ENCODE peak calls at places on chromosomes 4 and X, in five cellular contexts. U, B, C, R and J are unnamed samples.

GRCh38 chr4:186149872-186150271 is 41.5 kb upstream of the CYP4V2 start:
- DNase-seq in U (no peak), B (peak), C (no peak), R (no peak), J (no peak)

GRCh38 chrX:54920610-54921426 is at the start of gene TRO:
- DNase-seq in U (no peak), B (no peak), C (no peak), R (peak), J (no peak)

GRCh38 chr4:24495388-24495787 is 89.0 kb downstream of the DHX15 start:
- DNase-seq in U (no peak), B (no peak), C (no peak), R (no peak), J (no peak)

GRCh38 chrX:8815460-8816065 is 14.4 kb upstream of the FAM9A start:
- DNase-seq in U (peak), B (peak), C (no peak), R (peak), J (peak)

GRCh38 chr4:143025111-143025704 is 159.5 kb upstream of the USP38 start:
- DNase-seq in U (peak), B (peak), C (peak), R (peak), J (peak)

GRCh38 chr4:145957307-145957706 is 18.7 kb upstream of the ZNF827 start:
- DNase-seq in U (no peak), B (no peak), C (no peak), R (no peak), J (no peak)

GRCh38 chr4:161653697-161654096 is 510.1 kb downstream of the FSTL5 start:
- DNase-seq in U (no peak), B (no peak), C (no peak), R (no peak), J (no peak)

GRCh38 chr4:11009281-11009680 is 324.7 kb upstream of the CLNK start:
- DNase-seq in U (no peak), B (no peak), C (no peak), R (no peak), J (no peak)

GRCh38 chrX:15866141-15866540 is 11.5 kb upstream of the AP1S2 start:
- DNase-seq in U (no peak), B (no peak), C (no peak), R (no peak), J (no peak)

GRCh38 chrX:13373807-13374187 is 53.9 kb upstream of the ATXN3L start:
- DNase-seq in U (peak), B (no peak), C (peak), R (peak), J (peak)

GRCh38 chrX:72569786-72570185 is 2.9 kb downstream of the HDAC8 start:
- DNase-seq in U (peak), B (peak), C (peak), R (peak), J (peak)

GRCh38 chr4:76830612-76831474 is 67.1 kb downstream of the SOWAHB start:
- DNase-seq in U (peak), B (peak), C (peak), R (peak), J (peak)

GRCh38 chr4:144589512-144589911 is 56.4 kb upstream of the HHIP start:
- DNase-seq in U (no peak), B (no peak), C (no peak), R (no peak), J (no peak)

GRCh38 chr4:185863946-185864345 is 52.0 kb upstream of the SORBS2 start:
- DNase-seq in U (no peak), B (no peak), C (no peak), R (no peak), J (no peak)

GRCh38 chr4:1683371-1683902 is 676 bp downstream of the FAM53A start:
- DNase-seq in U (peak), B (peak), C (peak), R (peak), J (peak)

GRCh38 chr4:127586922-127587571 is 45.7 kb upstream of the INTU start:
- DNase-seq in U (peak), B (peak), C (peak), R (peak), J (peak)

GRCh38 chr4:78591404-78591803 is 39.8 kb downstream of the ANXA3 start:
- DNase-seq in U (no peak), B (no peak), C (no peak), R (no peak), J (no peak)

GRCh38 chr4:144572660-144573059 is 73.3 kb upstream of the HHIP start:
- DNase-seq in U (no peak), B (no peak), C (no peak), R (no peak), J (no peak)

GRCh38 chr4:111475001-111475400 is 670.3 kb upstream of the FAM241A start:
- DNase-seq in U (no peak), B (peak), C (peak), R (peak), J (no peak)

GRCh38 chrX:135484636-135485289 is 35.7 kb upstream of the INTS6L start:
- DNase-seq in U (peak), B (peak), C (peak), R (peak), J (peak)

GRCh38 chr4:167622481-167623240 is 388.4 kb upstream of the SPOCK3 start:
- DNase-seq in U (peak), B (peak), C (no peak), R (peak), J (peak)

GRCh38 chrX:69320116-69320515 is 154.9 kb upstream of the PJA1 start:
- DNase-seq in U (no peak), B (no peak), C (no peak), R (no peak), J (no peak)

GRCh38 chrX:35561985-35562384 is 236.2 kb upstream of the MAGEB16 start:
- DNase-seq in U (no peak), B (peak), C (no peak), R (no peak), J (no peak)

GRCh38 chr4:113684534-113685091 is 76.9 kb downstream of the CAMK2D start:
- DNase-seq in U (peak), B (peak), C (no peak), R (peak), J (peak)

GRCh38 chr4:119735136-119735770 is 106.6 kb upstream of the PDE5A start:
- DNase-seq in U (peak), B (peak), C (peak), R (peak), J (peak)

GRCh38 chr4:2400841-2401609 is 17.4 kb downstream of the ZFYVE28 start:
- DNase-seq in U (no peak), B (no peak), C (no peak), R (no peak), J (no peak)

GRCh38 chr4:102758241-102758871 is 2.4 kb downstream of the MANBA start:
- DNase-seq in U (no peak), B (peak), C (no peak), R (no peak), J (no peak)

GRCh38 chrX:13703135-13703534 is 14.2 kb downstream of the RAB9A start:
- DNase-seq in U (no peak), B (no peak), C (no peak), R (no peak), J (no peak)

GRCh38 chr4:33400504-33400903 is 2680.3 kb downstream of the PCDH7 start:
- DNase-seq in U (no peak), B (no peak), C (no peak), R (no peak), J (no peak)

GRCh38 chr4:131534944-131535640 is 1614.0 kb upstream of the PCDH10 start:
- DNase-seq in U (no peak), B (no peak), C (no peak), R (no peak), J (no peak)

GRCh38 chrX:75276666-75277065 is 2.8 kb downstream of the UPRT start:
- DNase-seq in U (no peak), B (no peak), C (no peak), R (no peak), J (no peak)

GRCh38 chr4:2800691-2801596 is 8.1 kb downstream of the SH3BP2 start:
- DNase-seq in U (peak), B (no peak), C (no peak), R (peak), J (peak)

GRCh38 chr4:153533387-153533786 is 67.2 kb downstream of the TMEM131L start:
- DNase-seq in U (no peak), B (no peak), C (no peak), R (no peak), J (no peak)

GRCh38 chr4:153530284-153530995 is 64.3 kb downstream of the TMEM131L start:
- DNase-seq in U (no peak), B (no peak), C (no peak), R (no peak), J (no peak)

GRCh38 chr4:153532227-153532626 is 66.1 kb downstream of the TMEM131L start:
- DNase-seq in U (no peak), B (no peak), C (no peak), R (no peak), J (no peak)

GRCh38 chr4:153530996-153531375 is 64.8 kb downstream of the TMEM131L start:
- DNase-seq in U (no peak), B (no peak), C (no peak), R (no peak), J (no peak)

GRCh38 chr4:153532636-153533035 is 66.5 kb downstream of the TMEM131L start:
- DNase-seq in U (no peak), B (no peak), C (no peak), R (no peak), J (no peak)
- TF ChIP-seq CTCF in U (no peak), B (no peak), C (no peak), R (no peak), J (no peak)

DNA sequence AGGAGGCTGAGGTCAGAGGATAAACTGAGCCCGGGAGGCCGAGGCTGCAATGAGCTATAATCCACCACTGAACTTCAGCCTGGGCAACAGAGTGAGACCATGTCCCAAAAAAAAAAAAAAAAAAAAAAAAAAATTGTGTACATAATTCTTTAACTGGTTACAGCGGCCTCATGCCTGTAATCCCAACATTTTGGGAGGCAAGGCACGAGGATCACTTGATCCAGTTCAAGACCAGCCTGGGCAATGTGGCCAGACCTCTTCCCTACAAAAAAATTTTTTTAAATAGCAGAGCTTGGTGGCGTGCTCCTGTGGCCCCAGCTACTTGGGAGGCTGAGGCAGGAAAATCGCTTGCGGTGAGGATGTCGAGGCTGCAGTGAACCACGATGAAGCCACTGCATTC is 9.3 kb downstream of the KLHL15 start:
- DNase-seq in U (no peak), B (no peak), C (no peak), R (no peak), J (no peak)
- TF ChIP-seq CTCF in U (no peak), B (no peak), C (no peak), R (no peak), J (no peak)

DNA sequence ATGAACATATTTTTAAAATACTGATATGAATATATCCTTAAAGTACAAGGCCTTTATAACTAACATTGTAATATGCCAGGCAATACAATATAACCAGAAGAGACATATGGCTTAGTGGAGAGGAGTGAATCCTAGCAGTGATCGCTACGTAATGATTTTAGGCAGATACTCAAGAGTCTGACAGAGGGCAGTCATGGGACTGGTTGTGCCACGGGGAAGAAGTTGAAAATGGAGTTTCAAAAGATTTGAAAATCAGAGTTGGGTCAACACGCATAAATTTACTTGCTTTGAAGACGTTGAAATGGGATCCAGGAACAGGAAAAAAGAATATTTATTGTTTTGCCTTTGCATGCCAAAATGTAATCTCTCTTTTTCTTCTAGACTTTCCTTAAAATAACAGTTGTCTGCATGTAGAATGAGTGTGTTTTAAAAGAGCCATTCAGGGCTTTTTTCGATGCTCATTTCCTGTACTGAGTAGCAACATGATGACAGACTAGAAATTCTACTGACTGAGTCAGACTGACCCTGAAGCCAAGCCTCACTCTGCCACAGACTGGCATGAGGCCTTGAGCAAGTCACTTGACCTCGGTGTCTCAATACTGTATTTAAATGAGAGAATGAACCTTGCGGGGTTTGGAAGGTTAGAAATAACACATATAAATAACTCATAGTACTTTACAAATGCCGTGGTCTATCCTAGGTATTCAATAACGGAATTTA is 8.1 kb upstream of the SMS start:
- DNase-seq in U (peak), B (peak), C (peak), R (peak), J (peak)
- TF ChIP-seq CTCF in U (no peak), B (peak), C (no peak), R (peak), J (no peak)

GRCh38 chrX:47619486-47620302 is at the start of gene SYN1:
- DNase-seq in U (peak), B (peak), C (no peak), R (peak), J (peak)
- TF ChIP-seq CTCF in U (no peak), B (no peak), C (no peak), R (no peak), J (peak)

DNA sequence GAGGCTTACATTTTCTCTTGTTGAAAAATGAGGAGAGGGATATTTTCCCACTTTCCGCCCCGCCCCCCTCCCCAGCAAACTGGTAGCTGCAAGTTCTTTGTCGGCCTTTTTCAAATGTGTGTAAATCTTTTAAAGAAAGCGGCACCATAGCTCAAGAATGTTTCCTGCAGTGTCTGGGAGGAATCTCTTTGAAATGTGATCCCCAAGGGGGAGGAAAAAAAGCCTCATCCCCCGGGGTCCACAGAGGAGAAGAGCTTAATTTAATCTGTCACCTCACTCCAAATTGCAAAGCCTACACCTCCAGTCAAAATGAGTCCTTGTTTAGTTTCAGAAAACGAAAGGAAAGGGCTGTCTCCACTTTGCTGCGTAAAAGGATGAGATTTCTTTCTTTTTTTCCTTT is 34.8 kb downstream of the ASMT start:
- DNase-seq in U (no peak), B (no peak), C (no peak), R (no peak), J (no peak)
- TF ChIP-seq CTCF in U (no peak), B (no peak), C (no peak), R (no peak), J (no peak)

GRCh38 chr4:88878624-88879023 is 178.4 kb downstream of the FAM13A start:
- DNase-seq in U (no peak), B (no peak), C (no peak), R (no peak), J (no peak)

GRCh38 chr4:88880001-88880400 is 177.0 kb downstream of the FAM13A start:
- DNase-seq in U (no peak), B (no peak), C (no peak), R (no peak), J (no peak)

GRCh38 chr4:88880501-88881226 is 176.3 kb downstream of the FAM13A start:
- DNase-seq in U (no peak), B (no peak), C (no peak), R (no peak), J (no peak)

GRCh38 chr4:88881227-88881569 is 175.8 kb downstream of the FAM13A start:
- DNase-seq in U (no peak), B (no peak), C (no peak), R (no peak), J (no peak)
- TF ChIP-seq CTCF in U (no peak), B (no peak), C (no peak), R (no peak), J (no peak)